ENCODE peak calls at places on chromosomes 6 and 20, in eight cellular contexts. O is left ventricle myocardium inferior, X is sigmoid colon, G is pancreas, F is psoas muscle, C is colonic mucosa, P is neural progenitor cell, T is transverse colon. A is an unnamed sample.

GRCh38 chr20:32441638-32442037 is 83.5 kb downstream of the ASXL1 start:
- DNase-seq in O (no peak), T (no peak), G (no peak), C (no peak), F (no peak), X (peak; percentile 11), P (no peak), A (no peak)

GRCh38 chr6:130143709-130144108 is 79.0 kb downstream of the SAMD3 start:
- DNase-seq in X (no peak), G (no peak), F (no peak), T (no peak), P (no peak), C (no peak), O (no peak), A (no peak)

GRCh38 chr20:56630086-56630493 is 984 bp downstream of the TFAP2C start:
- DNase-seq in O (no peak), F (no peak), P (peak; percentile 95), G (peak; percentile 42), X (peak; percentile 81), C (peak; percentile 58), T (peak; percentile 64), A (peak; percentile 84)

GRCh38 chr20:14709439-14709838 is 372.0 kb upstream of the FLRT3 start:
- DNase-seq in O (no peak), X (no peak), F (no peak), P (no peak), C (no peak), G (no peak), T (no peak), A (no peak)

GRCh38 chr20:36885355-36885754 is 9.4 kb downstream of the TLDC2 start:
- DNase-seq in F (no peak), T (no peak), O (no peak), P (peak; percentile 28), G (no peak), X (no peak), C (no peak), A (no peak)

GRCh38 chr20:11918280-11918952 is 723 bp downstream of the BTBD3 start:
- DNase-seq in X (no peak), F (no peak), C (no peak), O (no peak), T (no peak), P (no peak), G (no peak), A (no peak)

GRCh38 chr6:158849899-158850806 is 31.0 kb upstream of the EZR start:
- DNase-seq in G (no peak), T (peak; percentile 65), C (peak; percentile 79), X (no peak), P (no peak), F (no peak), O (no peak), A (peak; percentile 46)

GRCh38 chr6:165571721-165572132 is 91.3 kb downstream of the PDE10A start:
- DNase-seq in X (no peak), P (no peak), O (no peak), F (no peak), G (no peak), C (no peak), T (no peak), A (no peak)

GRCh38 chr6:158707120-158707519 is 57.3 kb downstream of the SYTL3 start:
- DNase-seq in C (no peak), P (no peak), G (no peak), T (peak; percentile 41), O (peak; percentile 60), X (peak; percentile 83), F (no peak), A (peak; percentile 71)

GRCh38 chr6:56772737-56773184 is 130.1 kb upstream of the DST start:
- DNase-seq in X (peak; percentile 78), G (no peak), T (no peak), C (no peak), P (peak; percentile 21), F (peak; percentile 35), O (peak; percentile 47), A (no peak)

GRCh38 chr6:26187981-26188635 is 100.9 kb downstream of the HFE start:
- DNase-seq in P (peak; percentile 52), G (no peak), T (peak; percentile 48), C (peak; percentile 59), X (no peak), F (no peak), O (no peak), A (no peak)

GRCh38 chr20:41572010-41572572 is 46.1 kb downstream of the CHD6 start:
- DNase-seq in P (no peak), X (no peak), O (no peak), G (no peak), C (no peak), T (no peak), F (no peak), A (no peak)

GRCh38 chr20:13400453-13400852 is 179.4 kb downstream of the ISM1 start:
- DNase-seq in G (no peak), O (no peak), X (no peak), F (no peak), C (no peak), P (no peak), T (no peak), A (no peak)

GRCh38 chr6:150924808-150925654 is 59.5 kb downstream of the MTHFD1L start:
- DNase-seq in T (no peak), P (no peak), X (no peak), G (no peak), C (no peak), O (no peak), F (no peak), A (no peak)

GRCh38 chr20:63215101-63216040 is 560 bp downstream of the YTHDF1 start:
- DNase-seq in X (no peak), P (peak; percentile 54), C (peak; percentile 45), T (peak; percentile 23), O (no peak), F (no peak), G (no peak), A (no peak)

GRCh38 chr6:122775975-122776374 is 3.5 kb upstream of the FABP7 start:
- DNase-seq in P (no peak), X (no peak), F (no peak), C (no peak), O (no peak), G (no peak), T (no peak), A (no peak)

GRCh38 chr20:297098-297924 is at the start of gene ZCCHC3:
- DNase-seq in F (peak; percentile 92), T (peak; percentile 86), X (peak; percentile 96), P (peak; percentile 96), C (peak; percentile 85), O (peak; percentile 88), G (peak; percentile 86), A (peak; percentile 91)
- TF ChIP-seq CTCF in F (peak; percentile 21), T (no peak), X (no peak), P (peak; percentile 38), C (no peak), O (peak; percentile 26), G (no peak), A (no peak)

GRCh38 chr20:3374296-3374695 is 33.2 kb downstream of the DNAAF9 start:
- DNase-seq in P (no peak), C (no peak), F (no peak), X (no peak), G (no peak), O (no peak), T (no peak), A (no peak)
- H3K27ac ChIP-seq in P (no peak overlapping the region), C (no peak overlapping the region), F (no peak overlapping the region), X (no peak overlapping the region), G (no peak overlapping the region), O (peak overlapping the region; percentile 42), T (no peak overlapping the region), A (no peak overlapping the region)

GRCh38 chr6:82588859-82589412 is 225.3 kb downstream of the TPBG start:
- DNase-seq in F (no peak), P (no peak), G (no peak), C (no peak), T (no peak), O (no peak), X (no peak), A (no peak)

GRCh38 chr6:82588020-82588419 is 224.4 kb downstream of the TPBG start:
- DNase-seq in X (no peak), O (no peak), C (no peak), T (no peak), F (no peak), P (no peak), G (no peak), A (no peak)

GRCh38 chr6:82589509-82590206 is 226.0 kb downstream of the TPBG start:
- DNase-seq in T (no peak), O (no peak), F (no peak), G (no peak), X (no peak), C (no peak), P (peak; percentile 18), A (no peak)
- TF ChIP-seq CTCF in T (no peak), O (no peak), F (no peak), G (no peak), X (no peak), C (no peak), P (peak; percentile 20), A (no peak)

DNA sequence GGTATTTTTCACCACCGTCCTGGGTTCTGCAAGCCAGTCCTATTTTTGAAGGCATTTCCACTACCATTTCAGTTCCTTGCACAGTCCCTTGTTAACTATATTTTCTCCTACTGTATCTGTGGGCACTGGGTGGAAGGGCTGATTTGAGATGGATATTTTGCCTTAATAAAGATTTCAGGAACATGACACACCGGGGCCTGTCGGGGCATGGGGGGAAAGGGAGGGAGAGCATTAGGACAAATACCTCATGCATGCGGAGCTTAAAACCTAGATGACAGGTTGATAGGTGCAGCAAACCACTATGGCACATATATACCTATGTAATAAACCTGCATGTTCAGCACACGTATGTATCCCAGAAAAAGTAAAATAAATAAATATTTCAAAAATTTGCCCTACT is 22.4 kb downstream of the STK38 start:
- DNase-seq in G (no peak), O (no peak), C (no peak), F (no peak), P (no peak), T (no peak), X (no peak), A (no peak)
- H3K27ac ChIP-seq in G (no peak overlapping the region), O (no peak overlapping the region), C (no peak overlapping the region), F (no peak overlapping the region), P (no peak overlapping the region), T (no peak overlapping the region), X (no peak overlapping the region), A (no peak overlapping the region)

GRCh38 chr20:58714923-58715708 is 22.5 kb downstream of the NPEPL1 start:
- DNase-seq in G (peak; percentile 12), C (peak; percentile 9), O (peak; percentile 8), X (peak; percentile 63), P (no peak), T (no peak), F (no peak), A (peak; percentile 25)
- TF ChIP-seq CTCF in G (no peak), C (no peak), O (no peak), X (no peak), P (no peak), T (no peak), F (no peak), A (no peak)